ENCODE peak calls at places on chromosome 21, in four cellular contexts. G is uterus, F is GM20000, D is WTC11. I is an unnamed sample.

GRCh38 chr21:14901482-14901958 is 163.3 kb downstream of the NRIP1 start:
- DNase-seq in G (no peak), F (peak; percentile 38), D (no peak), I (no peak)

GRCh38 chr21:45123440-45123839 is 49.1 kb downstream of the ADARB1 start:
- DNase-seq in G (no peak), F (no peak), D (no peak), I (no peak)

GRCh38 chr21:15241997-15242767 is 177.4 kb upstream of the NRIP1 start:
- DNase-seq in G (no peak), F (no peak), D (peak; percentile 21), I (no peak)

GRCh38 chr21:30268608-30269197 is 14.0 kb downstream of the KRTAP24-1 start:
- DNase-seq in G (no peak), F (no peak), D (no peak), I (no peak)

GRCh38 chr21:31520506-31521163 is 138.9 kb upstream of the SOD1 start:
- DNase-seq in G (no peak), F (no peak), D (no peak), I (no peak)

GRCh38 chr21:33817663-33818433 is 97.8 kb downstream of the ATP5PO start:
- DNase-seq in G (no peak), F (no peak), D (no peak), I (no peak)

GRCh38 chr21:31351438-31351837 is 7.4 kb upstream of the TIAM1 start:
- DNase-seq in G (no peak), F (no peak), D (no peak), I (no peak)

GRCh38 chr21:45071396-45072165 is 2.8 kb upstream of the ADARB1 start:
- DNase-seq in G (no peak), F (no peak), D (no peak), I (no peak)

GRCh38 chr21:29238052-29238966 is 60.4 kb upstream of the BACH1 start:
- DNase-seq in G (no peak), F (no peak), D (no peak), I (no peak)

GRCh38 chr21:16069713-16070112 is 339.9 kb downstream of the USP25 start:
- DNase-seq in G (no peak), F (no peak), D (no peak), I (no peak)

GRCh38 chr21:28932717-28933116 is 60.0 kb downstream of the LTN1 start:
- DNase-seq in G (no peak), F (no peak), D (no peak), I (no peak)

GRCh38 chr21:41112740-41113692 is 54.9 kb upstream of the BACE2 start:
- DNase-seq in G (no peak), F (no peak), D (no peak), I (no peak)

GRCh38 chr21:33940164-33940563 is 24.6 kb upstream of the ATP5PO start:
- DNase-seq in G (no peak), F (no peak), D (no peak), I (no peak)

GRCh38 chr21:31266241-31266640 is 77.8 kb downstream of the TIAM1 start:
- DNase-seq in G (no peak), F (no peak), D (no peak), I (no peak)

GRCh38 chr21:42107881-42108553 is 36.9 kb downstream of the UMODL1 start:
- DNase-seq in G (no peak), F (peak; percentile 90), D (peak; percentile 63), I (peak; percentile 74)

GRCh38 chr21:45990741-45991605 is 9.4 kb downstream of the COL6A1 start:
- DNase-seq in G (peak; percentile 17), F (no peak), D (peak; percentile 9), I (peak; percentile 23)

GRCh38 chr21:25171438-25171837 is 435.8 kb downstream of the MRPL39 start:
- DNase-seq in G (no peak), F (no peak), D (no peak), I (no peak)

GRCh38 chr21:16079830-16080229 is 350.0 kb downstream of the USP25 start:
- DNase-seq in G (no peak), F (no peak), D (no peak), I (no peak)

GRCh38 chr21:35873441-35873840 is 186.9 kb downstream of the SETD4 start:
- DNase-seq in G (no peak), F (no peak), D (no peak), I (no peak)

GRCh38 chr21:16070207-16070651 is 340.4 kb downstream of the USP25 start:
- DNase-seq in G (peak; percentile 29), F (no peak), D (no peak), I (no peak)

GRCh38 chr21:46206163-46207005 is 22.1 kb upstream of the SPATC1L start:
- DNase-seq in G (no peak), F (no peak), D (peak; percentile 5), I (no peak)

GRCh38 chr21:35940074-35940927 is 120.0 kb downstream of the SETD4 start:
- DNase-seq in G (peak; percentile 45), F (peak; percentile 50), D (peak; percentile 24), I (peak; percentile 60)

GRCh38 chr21:45323487-45324380 is 36.0 kb upstream of the POFUT2 start:
- DNase-seq in G (no peak), F (no peak), D (peak; percentile 62), I (no peak)

GRCh38 chr21:29228306-29228705 is 70.4 kb upstream of the BACH1 start:
- DNase-seq in G (no peak), F (no peak), D (no peak), I (no peak)

GRCh38 chr21:43187715-43188114 is 18.9 kb downstream of the CRYAA start:
- DNase-seq in G (no peak), F (no peak), D (no peak), I (peak; percentile 2)

GRCh38 chr21:29334717-29335428 is 36.2 kb downstream of the BACH1 start:
- DNase-seq in G (no peak), F (no peak), D (no peak), I (no peak)

GRCh38 chr21:24844672-24845071 is 762.6 kb downstream of the MRPL39 start:
- DNase-seq in G (no peak), F (no peak), D (no peak), I (no peak)

GRCh38 chr21:14482165-14482564 is 64.0 kb downstream of the SAMSN1 start:
- DNase-seq in G (no peak), F (peak; percentile 27), D (no peak), I (no peak)

GRCh38 chr21:42003051-42003461 is 7.1 kb downstream of the ZBTB21 start:
- DNase-seq in G (no peak), F (no peak), D (no peak), I (no peak)

DNA sequence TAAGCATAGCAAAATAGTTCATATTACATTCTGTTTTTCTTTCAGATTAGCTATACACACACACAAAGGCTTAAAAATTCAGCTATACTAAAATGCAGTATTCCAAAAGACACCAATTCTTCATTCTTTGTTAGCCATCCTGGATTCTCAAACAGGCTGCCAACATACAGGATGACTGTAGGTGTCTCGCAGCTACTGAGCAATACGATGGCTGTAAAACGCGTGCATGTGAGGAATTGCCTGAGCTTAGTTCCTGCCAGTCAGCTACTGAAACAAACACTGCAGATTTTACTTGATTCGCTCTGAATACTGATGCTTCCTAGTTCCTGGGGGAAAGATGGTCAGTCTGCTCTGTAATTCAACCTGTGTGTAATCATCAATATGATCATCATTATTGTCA is 24.7 kb upstream of the HMGN1 start:
- DNase-seq in G (no peak), F (no peak), D (no peak), I (peak; percentile 56)
- TF ChIP-seq CTCF in G (no peak), F (peak; percentile 10), D (no peak), I (no peak)

DNA sequence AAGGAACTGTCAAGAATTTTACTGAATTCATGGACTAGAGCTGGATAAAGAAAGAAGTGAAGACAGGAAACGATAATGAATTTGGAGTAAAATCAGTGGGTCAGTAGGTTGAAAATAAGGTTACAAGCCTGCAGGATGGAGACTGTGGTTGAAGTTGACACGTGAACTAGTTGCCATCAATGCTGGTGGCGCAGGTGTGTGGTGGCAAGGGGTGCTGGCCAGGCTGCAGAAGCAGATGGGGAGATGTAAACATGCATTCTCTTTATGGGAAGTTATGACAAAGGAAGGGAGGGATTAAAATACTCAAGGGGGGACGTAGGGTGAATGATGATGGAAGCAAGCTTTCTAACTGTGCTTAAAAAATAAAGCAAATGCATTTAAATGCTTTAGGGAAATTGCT is 263.1 kb downstream of the KCNJ6 start:
- DNase-seq in G (no peak), F (no peak), D (no peak), I (no peak)
- TF ChIP-seq CTCF in G (no peak), F (no peak), D (no peak), I (no peak)

DNA sequence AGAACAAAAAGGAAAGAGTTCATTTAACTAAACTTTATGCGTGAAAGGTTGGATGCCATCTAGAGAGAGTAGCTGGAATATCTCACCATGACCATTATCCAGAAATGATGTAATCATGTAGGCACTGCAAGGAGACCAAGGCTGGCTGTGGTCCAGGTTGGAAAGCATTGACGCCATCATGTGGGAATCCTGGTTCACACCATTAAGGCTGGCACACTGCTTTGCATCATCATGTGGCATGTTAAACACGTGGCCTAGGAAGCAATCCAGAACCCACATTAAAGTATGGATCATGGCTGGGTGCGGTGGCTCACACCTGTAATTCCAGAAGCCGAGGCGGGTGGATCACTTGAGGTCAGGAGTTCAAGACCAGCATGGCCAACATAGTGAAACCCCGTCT is 4.3 kb downstream of the ADAMTS1 start:
- DNase-seq in G (peak; percentile 69), F (no peak), D (no peak), I (no peak)
- TF ChIP-seq CTCF in G (no peak), F (no peak), D (no peak), I (no peak)

DNA sequence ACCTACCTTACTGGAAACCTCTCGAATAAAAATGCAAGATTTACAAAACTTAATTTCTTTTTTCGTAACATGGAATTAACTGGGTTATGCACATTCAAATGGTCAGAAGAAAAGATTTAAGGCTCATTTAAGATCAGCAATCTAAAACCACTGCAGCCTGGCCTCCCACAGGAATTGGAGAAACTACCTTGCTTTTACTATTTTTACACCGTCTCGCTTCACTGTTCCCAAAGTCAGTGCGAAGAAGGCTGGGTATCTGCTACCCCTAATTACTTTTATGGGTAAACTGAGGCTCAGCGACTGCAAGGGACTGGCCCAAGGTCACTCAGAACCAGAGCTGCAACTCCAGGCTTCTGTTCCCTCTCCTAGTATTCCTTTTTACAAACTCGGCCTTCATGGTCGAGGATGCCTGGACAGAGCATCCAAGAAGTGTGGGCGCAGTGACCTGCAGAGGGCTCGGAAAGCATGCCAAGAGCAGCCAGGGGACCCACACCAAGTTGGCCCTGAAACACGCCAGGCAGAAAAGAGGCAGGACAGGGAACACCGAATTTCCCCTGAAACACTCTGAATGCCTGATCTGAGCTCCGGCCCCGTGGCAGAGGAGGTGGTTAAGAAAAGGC is 931 bp downstream of the PAXBP1 start:
- DNase-seq in G (no peak), F (no peak), D (no peak), I (peak; percentile 41)
- TF ChIP-seq CTCF in G (no peak), F (no peak), D (no peak), I (no peak)

DNA sequence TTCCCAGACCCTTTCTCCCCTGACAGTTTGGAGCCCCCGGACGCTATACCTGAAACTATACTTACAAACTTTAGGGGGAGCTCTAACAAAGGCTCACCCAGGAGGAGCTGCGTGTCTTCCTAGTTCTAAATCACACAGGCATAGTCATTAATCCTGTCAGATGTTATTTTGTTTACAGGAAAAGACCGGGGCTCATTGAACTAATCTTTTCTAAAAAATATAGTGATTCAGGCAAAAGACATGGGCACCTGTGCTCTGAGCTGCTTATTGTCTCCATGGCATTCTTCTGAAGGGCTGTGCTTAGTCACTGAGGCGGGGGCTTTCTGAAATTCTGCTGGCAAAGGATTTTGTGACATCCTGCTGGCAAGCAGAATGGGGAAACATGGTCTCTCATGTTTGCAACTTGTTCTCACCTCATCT is 1577.0 kb downstream of the NCAM2 start:
- DNase-seq in G (no peak), F (no peak), D (peak; percentile 25), I (no peak)
- TF ChIP-seq CTCF in G (no peak), F (no peak), D (peak; percentile 61), I (peak; percentile 52)

I was measured in Caco-2.